ENCODE peak calls at places on chromosome 12, in nine cellular contexts. One of them, this sample, is unnamed.

GRCh38 chr12:96233941-96234461 is 39.8 kb downstream of the ELK3 start:
- DNase-seq in glomerular endothelial cell: no peak
- DNase-seq in H54: no peak
- DNase-seq in D341Med: no peak
- DNase-seq in CD8-positive, alpha-beta memory T cell: no peak
- DNase-seq in activated CD4-positive, alpha-beta T cell treated with anti-CD3 and anti-CD28 coated beads for 48 hours: no peak
- DNase-seq in AG08395: peak; percentile 98
- DNase-seq in EL: peak; percentile 29
- DNase-seq in HCEC 1CT: peak; percentile 82
- DNase-seq in this sample: peak; percentile 96

GRCh38 chr12:107783406-107784376 is 9.2 kb downstream of the ASCL4 start:
- DNase-seq in glomerular endothelial cell: no peak
- DNase-seq in H54: no peak
- DNase-seq in D341Med: no peak
- DNase-seq in CD8-positive, alpha-beta memory T cell: no peak
- DNase-seq in activated CD4-positive, alpha-beta T cell treated with anti-CD3 and anti-CD28 coated beads for 48 hours: no peak
- DNase-seq in AG08395: no peak
- DNase-seq in EL: no peak
- DNase-seq in HCEC 1CT: no peak
- DNase-seq in this sample: no peak

GRCh38 chr12:50112456-50113218 is 601 bp downstream of the COX14 start:
- DNase-seq in glomerular endothelial cell: no peak
- DNase-seq in H54: no peak
- DNase-seq in D341Med: no peak
- DNase-seq in CD8-positive, alpha-beta memory T cell: no peak
- DNase-seq in activated CD4-positive, alpha-beta T cell treated with anti-CD3 and anti-CD28 coated beads for 48 hours: no peak
- DNase-seq in AG08395: peak; percentile 55
- DNase-seq in EL: no peak
- DNase-seq in HCEC 1CT: peak; percentile 53
- DNase-seq in this sample: no peak

GRCh38 chr12:131056626-131057025 is 102.9 kb downstream of the ADGRD1 start:
- DNase-seq in glomerular endothelial cell: no peak
- DNase-seq in H54: no peak
- DNase-seq in D341Med: no peak
- DNase-seq in CD8-positive, alpha-beta memory T cell: no peak
- DNase-seq in activated CD4-positive, alpha-beta T cell treated with anti-CD3 and anti-CD28 coated beads for 48 hours: no peak
- DNase-seq in AG08395: no peak
- DNase-seq in EL: no peak
- DNase-seq in HCEC 1CT: no peak
- DNase-seq in this sample: no peak

GRCh38 chr12:57893460-57894353 is 47.2 kb upstream of the CTDSP2 start:
- DNase-seq in glomerular endothelial cell: no peak
- DNase-seq in H54: peak; percentile 45
- DNase-seq in D341Med: no peak
- DNase-seq in CD8-positive, alpha-beta memory T cell: no peak
- DNase-seq in activated CD4-positive, alpha-beta T cell treated with anti-CD3 and anti-CD28 coated beads for 48 hours: no peak
- DNase-seq in AG08395: peak; percentile 79
- DNase-seq in EL: peak; percentile 77
- DNase-seq in HCEC 1CT: peak; percentile 87
- DNase-seq in this sample: peak; percentile 94

GRCh38 chr12:4938900-4939299 is 29.2 kb downstream of the KCNA1 start:
- DNase-seq in glomerular endothelial cell: no peak
- DNase-seq in H54: no peak
- DNase-seq in D341Med: no peak
- DNase-seq in CD8-positive, alpha-beta memory T cell: no peak
- DNase-seq in activated CD4-positive, alpha-beta T cell treated with anti-CD3 and anti-CD28 coated beads for 48 hours: no peak
- DNase-seq in AG08395: no peak
- DNase-seq in EL: no peak
- DNase-seq in HCEC 1CT: no peak
- DNase-seq in this sample: no peak

GRCh38 chr12:74431821-74432220 is 105.8 kb upstream of the ATXN7L3B start:
- DNase-seq in glomerular endothelial cell: no peak
- DNase-seq in H54: no peak
- DNase-seq in D341Med: no peak
- DNase-seq in CD8-positive, alpha-beta memory T cell: no peak
- DNase-seq in activated CD4-positive, alpha-beta T cell treated with anti-CD3 and anti-CD28 coated beads for 48 hours: no peak
- DNase-seq in AG08395: no peak
- DNase-seq in EL: no peak
- DNase-seq in HCEC 1CT: no peak
- DNase-seq in this sample: no peak

GRCh38 chr12:111274820-111275219 is 94.1 kb downstream of the PHETA1 start:
- DNase-seq in glomerular endothelial cell: no peak
- DNase-seq in H54: peak; percentile 38
- DNase-seq in D341Med: no peak
- DNase-seq in CD8-positive, alpha-beta memory T cell: no peak
- DNase-seq in activated CD4-positive, alpha-beta T cell treated with anti-CD3 and anti-CD28 coated beads for 48 hours: no peak
- DNase-seq in AG08395: peak; percentile 25
- DNase-seq in EL: peak; percentile 12
- DNase-seq in HCEC 1CT: peak; percentile 24
- DNase-seq in this sample: no peak

GRCh38 chr12:132222096-132222807 is 78.0 kb downstream of the NOC4L start:
- DNase-seq in glomerular endothelial cell: no peak
- DNase-seq in H54: no peak
- DNase-seq in D341Med: no peak
- DNase-seq in CD8-positive, alpha-beta memory T cell: peak; percentile 39
- DNase-seq in activated CD4-positive, alpha-beta T cell treated with anti-CD3 and anti-CD28 coated beads for 48 hours: peak; percentile 30
- DNase-seq in AG08395: peak; percentile 38
- DNase-seq in EL: peak; percentile 68
- DNase-seq in HCEC 1CT: no peak
- DNase-seq in this sample: peak; percentile 55

GRCh38 chr12:121718653-121719239 is 6.2 kb downstream of the TMEM120B start:
- DNase-seq in glomerular endothelial cell: no peak
- DNase-seq in H54: no peak
- DNase-seq in D341Med: peak; percentile 77
- DNase-seq in CD8-positive, alpha-beta memory T cell: no peak
- DNase-seq in activated CD4-positive, alpha-beta T cell treated with anti-CD3 and anti-CD28 coated beads for 48 hours: peak; percentile 25
- DNase-seq in AG08395: no peak
- DNase-seq in EL: no peak
- DNase-seq in HCEC 1CT: no peak
- DNase-seq in this sample: no peak

This sample was measured in astrocyte of the hippocampus.